ENCODE peak calls at places on chromosomes 16 and 17, in four cellular contexts. One of them, this sample, is unnamed.

GRCh38 chr16:13453938-13454553 is 465.9 kb upstream of the ERCC4 start:
- DNase-seq in GM12878: no peak
- DNase-seq in K562: peak; percentile 50
- DNase-seq in HepG2: peak; percentile 38
- DNase-seq in this sample: peak; percentile 52

GRCh38 chr17:48153711-48154642 is 46.4 kb downstream of the SNX11 start:
- DNase-seq in GM12878: no peak
- DNase-seq in K562: peak; percentile 70
- DNase-seq in HepG2: peak; percentile 68
- DNase-seq in this sample: peak; percentile 60

GRCh38 chr17:8227238-8227581 is 16.8 kb upstream of the AURKB start:
- DNase-seq in K562: no peak
- DNase-seq in GM12878: no peak
- DNase-seq in HepG2: no peak
- DNase-seq in this sample: no peak

GRCh38 chr17:75848523-75849303 is 4.5 kb upstream of the UNC13D start:
- DNase-seq in GM12878: no peak
- DNase-seq in K562: peak; percentile 86
- DNase-seq in HepG2: peak; percentile 80
- DNase-seq in this sample: peak; percentile 94

GRCh38 chr16:66844342-66845079 is at the start of gene CA7:
- DNase-seq in GM12878: no peak
- DNase-seq in K562: no peak
- DNase-seq in HepG2: no peak
- DNase-seq in this sample: peak; percentile 59

GRCh38 chr16:89711601-89712475 is 8.9 kb downstream of the VPS9D1 start:
- DNase-seq in HepG2: no peak
- DNase-seq in K562: peak; percentile 88
- DNase-seq in GM12878: no peak
- DNase-seq in this sample: peak; percentile 79

GRCh38 chr17:81967533-81968395 is 6.8 kb upstream of the NOTUM start:
- DNase-seq in HepG2: peak; percentile 98
- DNase-seq in K562: peak; percentile 97
- DNase-seq in GM12878: peak; percentile 40
- DNase-seq in this sample: peak; percentile 78

GRCh38 chr17:64016248-64016784 is 4.1 kb downstream of the ICAM2 start:
- DNase-seq in HepG2: no peak
- DNase-seq in K562: no peak
- DNase-seq in GM12878: no peak
- DNase-seq in this sample: no peak

GRCh38 chr17:82012482-82013295 is 10.0 kb downstream of the CENPX start:
- DNase-seq in HepG2: no peak
- DNase-seq in K562: no peak
- DNase-seq in GM12878: no peak
- DNase-seq in this sample: no peak

GRCh38 chr16:68722119-68723024 is 14.7 kb upstream of the CDH1 start:
- DNase-seq in GM12878: no peak
- DNase-seq in K562: no peak
- DNase-seq in HepG2: no peak
- DNase-seq in this sample: no peak

GRCh38 chr16:59192551-59193199 is 458.6 kb upstream of the GOT2 start:
- DNase-seq in HepG2: peak; percentile 42
- DNase-seq in K562: peak; percentile 19
- DNase-seq in GM12878: no peak
- DNase-seq in this sample: peak; percentile 81

GRCh38 chr17:61746248-61746985 is 116.9 kb downstream of the BRIP1 start:
- DNase-seq in GM12878: no peak
- DNase-seq in K562: no peak
- DNase-seq in HepG2: no peak
- DNase-seq in this sample: no peak

GRCh38 chr17:7023576-7024401 is 939 bp downstream of the BCL6B start:
- DNase-seq in HepG2: no peak
- DNase-seq in K562: peak; percentile 91
- DNase-seq in GM12878: peak; percentile 81
- DNase-seq in this sample: peak; percentile 100

GRCh38 chr16:10817963-10818941 is at the start of gene TVP23A:
- DNase-seq in GM12878: no peak
- DNase-seq in HepG2: no peak
- DNase-seq in K562: peak; percentile 60
- DNase-seq in this sample: peak; percentile 65

GRCh38 chr16:27127293-27127692 is 60.6 kb downstream of the C16orf82 start:
- DNase-seq in GM12878: no peak
- DNase-seq in K562: no peak
- DNase-seq in HepG2: no peak
- DNase-seq in this sample: no peak

GRCh38 chr16:77414752-77415231 is 20.0 kb downstream of the ADAMTS18 start:
- DNase-seq in K562: no peak
- DNase-seq in GM12878: no peak
- DNase-seq in HepG2: no peak
- DNase-seq in this sample: no peak

GRCh38 chr17:6366144-6366755 is 68.7 kb downstream of the AIPL1 start:
- DNase-seq in HepG2: no peak
- DNase-seq in K562: no peak
- DNase-seq in GM12878: no peak
- DNase-seq in this sample: peak; percentile 23

GRCh38 chr16:7315813-7316212 is 16.8 kb upstream of the RBFOX1 start:
- DNase-seq in GM12878: no peak
- DNase-seq in HepG2: no peak
- DNase-seq in K562: no peak
- DNase-seq in this sample: no peak

GRCh38 chr16:80932725-80933124 is 74.0 kb downstream of the CMC2 start:
- DNase-seq in K562: no peak
- DNase-seq in HepG2: no peak
- DNase-seq in GM12878: no peak
- DNase-seq in this sample: no peak

GRCh38 chr17:82772026-82772425 is 20.2 kb downstream of the TBCD start:
- DNase-seq in K562: no peak
- DNase-seq in HepG2: peak; percentile 71
- DNase-seq in GM12878: no peak
- DNase-seq in this sample: no peak

GRCh38 chr17:47290870-47291241 is 32.9 kb upstream of the EFCAB13 start:
- DNase-seq in GM12878: no peak
- DNase-seq in K562: peak; percentile 45
- DNase-seq in HepG2: no peak
- DNase-seq in this sample: no peak

GRCh38 chr17:38903404-38903803 is 22.0 kb upstream of the LASP1NB start:
- DNase-seq in K562: no peak
- DNase-seq in HepG2: no peak
- DNase-seq in GM12878: no peak
- DNase-seq in this sample: no peak

GRCh38 chr16:81553080-81553813 is 108.6 kb downstream of the CMIP start:
- DNase-seq in GM12878: no peak
- DNase-seq in HepG2: peak; percentile 91
- DNase-seq in K562: no peak
- DNase-seq in this sample: no peak

GRCh38 chr16:72844225-72844920 is 203.6 kb downstream of the ZFHX3 start:
- DNase-seq in K562: no peak
- DNase-seq in HepG2: no peak
- DNase-seq in GM12878: peak; percentile 11
- DNase-seq in this sample: no peak
- TF ChIP-seq NR2C2 in K562: no peak
- TF ChIP-seq NR2C2 in HepG2: no peak
- TF ChIP-seq NR2C2 in GM12878: no peak
- TF ChIP-seq NR2C2 in this sample: no peak

GRCh38 chr16:57406881-57407280 is 2.3 kb downstream of the CCL17 start:
- DNase-seq in GM12878: no peak
- DNase-seq in K562: no peak
- DNase-seq in HepG2: no peak
- DNase-seq in this sample: no peak
- TF ChIP-seq CREB1 in GM12878: no peak
- TF ChIP-seq CREB1 in K562: no peak
- TF ChIP-seq CREB1 in HepG2: no peak
- TF ChIP-seq CREB1 in this sample: no peak

DNA sequence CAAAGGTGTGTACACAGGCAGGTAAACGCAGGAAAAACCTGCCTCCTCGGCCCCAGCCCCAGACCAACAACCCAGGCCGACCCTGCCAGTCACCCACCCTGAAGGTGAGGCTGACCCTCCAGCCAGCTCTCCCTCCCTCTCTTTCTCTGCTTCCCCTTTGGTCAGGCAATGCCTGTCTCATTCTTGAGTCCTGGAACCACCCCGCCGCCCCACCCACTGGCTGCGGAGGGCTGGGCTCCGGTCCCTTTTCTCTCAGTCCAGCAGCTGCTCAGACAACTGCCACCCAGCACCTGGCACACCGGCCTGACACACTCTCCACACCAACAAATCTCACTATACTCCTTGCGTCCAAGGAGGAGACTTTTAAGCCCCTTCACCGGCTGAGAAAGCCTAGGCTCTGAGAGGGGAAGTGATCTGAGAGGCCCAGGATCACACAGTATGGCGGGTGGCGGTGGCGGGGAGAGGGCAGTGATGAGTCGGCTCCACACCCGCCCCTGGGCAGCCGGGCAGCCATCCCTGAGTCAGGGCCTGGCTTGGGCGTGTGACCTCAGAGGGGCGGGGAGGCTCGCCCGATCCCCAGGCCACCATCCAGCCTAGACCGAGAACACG is 687 bp downstream of the FLII start:
- DNase-seq in K562: peak; percentile 60
- DNase-seq in GM12878: no peak
- DNase-seq in HepG2: peak; percentile 53
- DNase-seq in this sample: peak; percentile 69
- TF ChIP-seq MAX in K562: no peak
- TF ChIP-seq MAX in GM12878: no peak
- TF ChIP-seq MAX in HepG2: no peak
- TF ChIP-seq MAX in this sample: peak; percentile 16

GRCh38 chr17:2218426-2218825 is 85.2 kb downstream of the SMG6 start:
- DNase-seq in K562: no peak
- DNase-seq in GM12878: no peak
- DNase-seq in HepG2: no peak
- DNase-seq in this sample: no peak
- TF ChIP-seq NR2C2 in K562: no peak
- TF ChIP-seq NR2C2 in GM12878: no peak
- TF ChIP-seq NR2C2 in HepG2: no peak
- TF ChIP-seq NR2C2 in this sample: no peak

GRCh38 chr16:84478172-84478948 is 26.1 kb downstream of the MEAK7 start:
- DNase-seq in HepG2: no peak
- DNase-seq in K562: peak; percentile 18
- DNase-seq in GM12878: no peak
- DNase-seq in this sample: no peak

GRCh38 chr16:84482001-84482891 is 22.2 kb downstream of the MEAK7 start:
- DNase-seq in HepG2: no peak
- DNase-seq in GM12878: no peak
- DNase-seq in K562: no peak
- DNase-seq in this sample: peak; percentile 5

GRCh38 chr16:84481051-84481735 is 23.3 kb downstream of the MEAK7 start:
- DNase-seq in K562: no peak
- DNase-seq in GM12878: no peak
- DNase-seq in HepG2: no peak
- DNase-seq in this sample: peak; percentile 7

GRCh38 chr16:84477661-84478060 is 26.8 kb downstream of the MEAK7 start:
- DNase-seq in GM12878: no peak
- DNase-seq in HepG2: no peak
- DNase-seq in K562: no peak
- DNase-seq in this sample: no peak

GRCh38 chr16:84479716-84480450 is 24.6 kb downstream of the MEAK7 start:
- DNase-seq in K562: no peak
- DNase-seq in HepG2: no peak
- DNase-seq in GM12878: no peak
- DNase-seq in this sample: peak; percentile 8
- TF ChIP-seq CREB1 in K562: no peak
- TF ChIP-seq CREB1 in HepG2: no peak
- TF ChIP-seq CREB1 in GM12878: no peak
- TF ChIP-seq CREB1 in this sample: no peak

DNA sequence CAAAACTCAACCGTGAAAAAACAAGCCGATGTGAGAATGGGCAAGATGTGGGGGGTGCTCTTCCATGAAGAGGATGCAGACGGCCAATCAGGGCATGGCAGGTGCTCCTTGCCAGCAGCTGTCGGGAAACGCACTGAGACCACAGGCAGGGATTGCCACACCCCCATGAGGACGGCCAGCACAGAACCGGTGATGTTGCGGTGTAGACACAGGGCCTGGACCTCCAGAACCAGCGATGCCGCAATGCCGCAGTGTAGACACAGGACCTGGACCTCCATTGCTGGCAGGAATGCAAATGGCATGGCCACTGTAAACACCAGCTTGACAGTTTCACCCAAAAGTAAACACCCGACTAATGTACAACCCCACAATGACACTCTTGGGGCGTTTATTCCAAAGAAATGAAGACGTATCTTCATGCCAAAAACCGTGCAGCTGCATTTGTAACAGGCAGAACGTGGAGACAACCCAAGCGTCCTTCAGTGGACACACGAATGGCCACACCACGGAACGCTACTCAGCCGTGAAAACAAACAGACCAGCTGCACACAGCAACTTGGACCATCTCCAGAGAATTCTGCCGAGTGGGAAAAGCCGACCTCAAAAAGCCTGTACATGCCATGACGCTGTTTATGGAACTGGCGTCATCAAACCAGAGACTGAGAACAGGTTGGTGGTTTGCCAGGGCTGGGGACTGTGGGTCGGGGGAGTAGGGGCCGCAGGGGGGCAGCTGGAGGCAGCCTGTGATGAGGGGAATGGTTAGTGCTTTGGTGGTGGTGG is 165.1 kb downstream of the BANP start:
- DNase-seq in GM12878: no peak
- DNase-seq in K562: no peak
- DNase-seq in HepG2: no peak
- DNase-seq in this sample: no peak
- TF ChIP-seq MAX in GM12878: no peak
- TF ChIP-seq MAX in K562: no peak
- TF ChIP-seq MAX in HepG2: no peak
- TF ChIP-seq MAX in this sample: no peak

GRCh38 chr17:2700031-2700490 is 11.5 kb downstream of the CLUH start:
- DNase-seq in HepG2: no peak
- DNase-seq in GM12878: no peak
- DNase-seq in K562: no peak
- DNase-seq in this sample: peak; percentile 7
- TF ChIP-seq NR2C2 in HepG2: no peak
- TF ChIP-seq NR2C2 in GM12878: no peak
- TF ChIP-seq NR2C2 in K562: no peak
- TF ChIP-seq NR2C2 in this sample: no peak

GRCh38 chr17:1134634-1135324 is 45.0 kb downstream of the ABR start:
- DNase-seq in K562: no peak
- DNase-seq in HepG2: no peak
- DNase-seq in GM12878: no peak
- DNase-seq in this sample: no peak
- TF ChIP-seq CREB1 in K562: no peak
- TF ChIP-seq CREB1 in HepG2: no peak
- TF ChIP-seq CREB1 in GM12878: no peak
- TF ChIP-seq CREB1 in this sample: no peak

GRCh38 chr17:29069526-29070041 is 26.6 kb downstream of the PIPOX start:
- DNase-seq in HepG2: no peak
- DNase-seq in K562: peak; percentile 86
- DNase-seq in GM12878: no peak
- DNase-seq in this sample: peak; percentile 61
- TF ChIP-seq MAX in HepG2: no peak
- TF ChIP-seq MAX in K562: peak; percentile 55
- TF ChIP-seq MAX in GM12878: no peak
- TF ChIP-seq MAX in this sample: no peak